ENCODE peak calls at places on chromosome 12, in eight cellular contexts. O is CD8-positive, alpha-beta memory T cell; X is fibroblast of mammary gland; I is DND-41; S is pancreas; Q is cardiac fibroblast; L is fibroblast of pulmonary artery; G is aorta. H is an unnamed sample.

GRCh38 chr12:79125358-79125757 is 260.8 kb downstream of the SYT1 start:
- DNase-seq in S (no peak), O (no peak), G (no peak), L (no peak), X (no peak), Q (no peak), I (no peak), H (no peak)

GRCh38 chr12:108335349-108336119 is 3.6 kb downstream of the CMKLR1 start:
- DNase-seq in S (no peak), L (no peak), I (no peak), G (peak; percentile 3), X (no peak), O (no peak), Q (no peak), H (no peak)

GRCh38 chr12:85656561-85656960 is 179.6 kb downstream of the RASSF9 start:
- DNase-seq in G (no peak), Q (no peak), L (no peak), I (no peak), O (no peak), S (no peak), X (no peak), H (no peak)

GRCh38 chr12:90628213-90628612 is 326.8 kb downstream of the CCER1 start:
- DNase-seq in S (no peak), Q (no peak), L (no peak), G (no peak), O (no peak), I (no peak), X (no peak), H (no peak)

GRCh38 chr12:26701604-26702215 is 131.3 kb downstream of the ITPR2 start:
- DNase-seq in Q (peak; percentile 78), O (no peak), G (no peak), I (no peak), X (peak; percentile 73), S (no peak), L (peak; percentile 76), H (no peak)

GRCh38 chr12:115934877-115935276 is 342.6 kb downstream of the MED13L start:
- DNase-seq in Q (no peak), S (no peak), L (no peak), O (no peak), G (no peak), X (no peak), I (no peak), H (no peak)

GRCh38 chr12:120640840-120641833 is 711 bp downstream of the CABP1 start:
- DNase-seq in G (peak; percentile 86), S (peak; percentile 91), I (peak; percentile 32), Q (peak; percentile 52), L (peak; percentile 51), O (peak; percentile 39), X (peak; percentile 40), H (peak; percentile 43)

GRCh38 chr12:56193025-56193578 is 3.8 kb upstream of the SMARCC2 start:
- DNase-seq in S (no peak), I (peak; percentile 83), O (peak; percentile 69), X (peak; percentile 88), L (peak; percentile 93), Q (peak; percentile 94), G (no peak), H (no peak)

GRCh38 chr12:53974084-53975018 is at the start of gene HOTAIR:
- DNase-seq in S (peak; percentile 75), Q (no peak), G (no peak), O (no peak), L (no peak), X (no peak), I (no peak), H (no peak)

GRCh38 chr12:117468016-117468415 is 106.6 kb upstream of the NOS1 start:
- DNase-seq in I (no peak), O (no peak), S (no peak), L (no peak), Q (no peak), X (no peak), G (peak; percentile 9), H (no peak)

GRCh38 chr12:108860443-108860842 is 3.1 kb upstream of the SSH1 start:
- DNase-seq in L (no peak), Q (no peak), I (no peak), G (no peak), S (no peak), X (no peak), O (no peak), H (no peak)

GRCh38 chr12:89427508-89428156 is 75.3 kb upstream of the DUSP6 start:
- DNase-seq in S (no peak), I (peak; percentile 25), G (no peak), L (no peak), Q (peak; percentile 52), X (no peak), O (peak; percentile 1), H (no peak)

GRCh38 chr12:21773263-21773741 is 1.2 kb downstream of the KCNJ8 start:
- DNase-seq in I (no peak), S (peak; percentile 74), G (peak; percentile 74), L (peak; percentile 10), Q (peak; percentile 63), O (no peak), X (peak; percentile 44), H (peak; percentile 70)

GRCh38 chr12:68856510-68856909 is 48.5 kb downstream of the MDM2 start:
- DNase-seq in G (no peak), L (no peak), Q (no peak), X (no peak), S (no peak), I (no peak), O (no peak), H (no peak)

GRCh38 chr12:1797991-1798733 is 22.2 kb upstream of the LRTM2 start:
- DNase-seq in X (no peak), L (no peak), S (no peak), G (peak; percentile 74), O (no peak), I (no peak), Q (no peak), H (no peak)

GRCh38 chr12:124302241-124302806 is 7.4 kb downstream of the RFLNA start:
- DNase-seq in Q (no peak), I (no peak), G (peak; percentile 52), S (peak; percentile 32), X (no peak), O (no peak), L (no peak), H (no peak)

GRCh38 chr12:54172102-54172630 is 16.6 kb downstream of the SMUG1 start:
- DNase-seq in I (no peak), Q (no peak), S (no peak), O (no peak), L (no peak), G (no peak), X (no peak), H (no peak)

GRCh38 chr12:57119294-57119693 is 8.1 kb upstream of the STAT6 start:
- DNase-seq in X (no peak), S (no peak), Q (no peak), I (no peak), G (no peak), O (no peak), L (no peak), H (no peak)

GRCh38 chr12:68784015-68784414 is 24.0 kb upstream of the MDM2 start:
- DNase-seq in S (no peak), I (no peak), X (no peak), O (no peak), G (no peak), Q (peak; percentile 51), L (peak; percentile 29), H (no peak)

GRCh38 chr12:6234906-6235305 is 34.7 kb downstream of the CD9 start:
- DNase-seq in G (peak; percentile 28), O (no peak), Q (no peak), S (peak; percentile 14), L (no peak), I (no peak), X (no peak), H (no peak)

DNA sequence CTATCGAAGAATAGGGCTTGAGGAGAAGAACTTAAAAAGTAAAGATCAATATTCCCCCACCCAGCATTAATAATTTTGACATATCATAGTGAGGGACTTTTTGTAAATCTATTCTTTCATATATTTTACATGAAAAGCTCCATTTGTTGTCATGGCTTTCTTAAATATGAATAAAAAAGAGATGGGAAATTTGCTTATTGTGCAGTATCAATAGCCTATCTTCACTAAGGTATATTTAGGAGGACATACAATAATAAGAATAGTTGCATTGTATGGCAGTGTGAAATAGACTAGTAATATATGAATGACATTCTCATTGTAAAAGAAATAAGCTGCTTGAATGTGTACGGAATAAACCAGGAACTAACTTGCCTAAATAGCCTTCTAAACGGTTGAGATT is 5.5 kb upstream of the TCP11L2 start:
- DNase-seq in L (no peak), G (no peak), I (no peak), Q (no peak), O (no peak), S (no peak), X (no peak), H (no peak)
- H3K4me3 ChIP-seq in L (no peak overlapping the region), G (no peak overlapping the region), I (no peak overlapping the region), Q (no peak overlapping the region), O (no peak overlapping the region), S (no peak overlapping the region), X (no peak overlapping the region), H (no peak overlapping the region)

DNA sequence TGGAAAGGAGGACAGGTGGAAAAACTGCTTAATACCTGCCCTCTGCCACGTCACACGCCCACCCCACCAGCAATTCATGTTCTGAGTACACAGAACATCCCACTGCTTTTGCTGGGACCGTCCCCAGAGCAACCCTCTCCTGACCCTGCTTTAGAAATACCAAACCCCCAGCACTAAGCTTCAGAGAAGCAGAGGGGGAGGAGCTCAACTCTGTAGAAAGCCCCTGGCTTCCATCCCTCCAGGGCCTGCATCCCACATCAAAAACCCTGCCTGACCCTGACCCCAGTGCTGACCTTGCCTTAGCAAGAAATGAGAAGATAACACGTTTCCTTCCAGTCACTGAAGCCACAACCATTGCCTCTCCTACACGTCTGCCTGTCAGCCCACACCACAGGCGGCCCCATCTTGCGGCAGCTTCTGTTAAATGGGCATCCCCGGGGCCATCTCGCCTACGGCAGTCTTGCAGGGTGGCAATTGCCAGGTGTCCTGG is 19.7 kb downstream of the VDR start:
- DNase-seq in L (no peak), S (no peak), I (no peak), Q (no peak), O (peak; percentile 22), X (no peak), G (no peak), H (no peak)
- H3K4me3 ChIP-seq in L (no peak overlapping the region), S (no peak overlapping the region), I (no peak overlapping the region), Q (no peak overlapping the region), O (no peak overlapping the region), X (no peak overlapping the region), G (no peak overlapping the region), H (no peak overlapping the region)

DNA sequence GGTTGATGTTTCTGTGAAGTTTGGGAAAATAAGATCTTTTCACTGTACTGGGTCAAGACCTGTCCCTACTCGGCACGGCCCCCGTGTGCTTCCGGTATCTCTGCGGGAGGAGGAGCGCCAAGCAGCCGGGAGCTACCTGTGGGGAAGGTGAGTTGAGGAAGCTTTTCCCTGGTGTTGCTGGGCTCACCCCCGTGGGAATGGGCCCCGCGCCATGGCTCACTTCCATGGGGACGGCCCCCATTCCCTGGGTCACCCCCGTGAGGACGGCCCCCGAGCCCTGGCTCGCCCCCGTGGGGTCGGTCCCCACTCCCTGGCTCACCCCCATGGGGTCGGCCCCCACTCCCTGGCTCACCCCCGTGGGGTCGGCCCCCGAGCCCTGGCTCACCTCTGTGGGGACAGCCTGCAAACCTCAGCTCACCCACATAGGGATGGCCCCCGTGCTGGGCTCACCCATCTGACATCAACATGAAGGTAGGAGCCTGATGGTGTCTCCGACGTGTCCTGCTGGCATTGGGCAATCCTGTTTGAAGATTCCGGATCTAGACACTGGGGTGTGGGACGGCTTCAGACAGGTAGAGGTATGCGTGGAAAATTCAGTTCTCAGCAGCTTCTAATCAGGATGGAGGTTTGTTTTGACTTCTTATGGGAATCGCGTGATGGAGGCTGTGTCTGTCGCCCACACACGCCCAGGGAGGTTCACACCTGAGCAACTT is 9.1 kb downstream of the LRCOL1 start:
- DNase-seq in I (no peak), G (no peak), Q (no peak), X (no peak), O (no peak), L (no peak), S (peak; percentile 63), H (no peak)
- H3K4me3 ChIP-seq in I (no peak overlapping the region), G (no peak overlapping the region), Q (no peak overlapping the region), X (no peak overlapping the region), O (peak overlapping the region; percentile 67), L (no peak overlapping the region), S (no peak overlapping the region), H (peak overlapping the region; percentile 59)

GRCh38 chr12:51321882-51322281 is 2.1 kb downstream of the BIN2 start:
- DNase-seq in O (no peak), Q (no peak), L (no peak), S (no peak), G (no peak), I (no peak), X (no peak), H (no peak)
- H3K4me3 ChIP-seq in O (peak overlapping the region; percentile 58), Q (no peak overlapping the region), L (no peak overlapping the region), S (no peak overlapping the region), G (no peak overlapping the region), I (no peak overlapping the region), X (no peak overlapping the region), H (no peak overlapping the region)